ENCODE peak calls at places on chromosome 18, in five cellular contexts. One of them, this sample, is unnamed.

GRCh38 chr18:13260114-13260926 is 41.8 kb downstream of the LDLRAD4 start:
- ATAC-seq in GM12878: no peak
- ATAC-seq in HepG2: no peak
- ATAC-seq in A549: no peak
- ATAC-seq in K562: no peak
- ATAC-seq in this sample: peak

GRCh38 chr18:8139127-8139591 is 470.1 kb upstream of the RAB12 start:
- ATAC-seq in GM12878: no peak
- ATAC-seq in HepG2: no peak
- ATAC-seq in K562: peak
- ATAC-seq in A549: no peak
- ATAC-seq in this sample: no peak

GRCh38 chr18:334575-335132 is 66.8 kb upstream of the THOC1 start:
- ATAC-seq in A549: no peak
- ATAC-seq in K562: no peak
- ATAC-seq in GM12878: no peak
- ATAC-seq in HepG2: no peak
- ATAC-seq in this sample: no peak

GRCh38 chr18:32255570-32255969 is 65.7 kb downstream of the MEP1B start:
- ATAC-seq in GM12878: no peak
- ATAC-seq in K562: no peak
- ATAC-seq in HepG2: no peak
- ATAC-seq in A549: no peak
- ATAC-seq in this sample: no peak

GRCh38 chr18:30622104-30622503 is 420.4 kb downstream of the DSC3 start:
- ATAC-seq in A549: no peak
- ATAC-seq in K562: no peak
- ATAC-seq in GM12878: no peak
- ATAC-seq in HepG2: no peak
- ATAC-seq in this sample: no peak

GRCh38 chr18:69757733-69758132 is 189.9 kb downstream of the CD226 start:
- ATAC-seq in GM12878: no peak
- ATAC-seq in K562: no peak
- ATAC-seq in A549: no peak
- ATAC-seq in HepG2: no peak
- ATAC-seq in this sample: no peak

GRCh38 chr18:449374-449773 is 51.1 kb downstream of the COLEC12 start:
- ATAC-seq in GM12878: no peak
- ATAC-seq in K562: peak
- ATAC-seq in A549: peak
- ATAC-seq in HepG2: peak
- ATAC-seq in this sample: peak

GRCh38 chr18:73156117-73156516 is 288.3 kb upstream of the NETO1 start:
- ATAC-seq in K562: no peak
- ATAC-seq in HepG2: no peak
- ATAC-seq in A549: no peak
- ATAC-seq in GM12878: no peak
- ATAC-seq in this sample: no peak

GRCh38 chr18:77058186-77058847 is 74.3 kb downstream of the MBP start:
- ATAC-seq in HepG2: no peak
- ATAC-seq in GM12878: no peak
- ATAC-seq in K562: no peak
- ATAC-seq in A549: no peak
- ATAC-seq in this sample: no peak

GRCh38 chr18:75229437-75229836 is 18.8 kb downstream of the TSHZ1 start:
- ATAC-seq in K562: no peak
- ATAC-seq in HepG2: no peak
- ATAC-seq in A549: no peak
- ATAC-seq in GM12878: no peak
- ATAC-seq in this sample: no peak

GRCh38 chr18:50042611-50043010 is 152.3 kb downstream of the MYO5B start:
- ATAC-seq in A549: no peak
- ATAC-seq in K562: no peak
- ATAC-seq in GM12878: no peak
- ATAC-seq in HepG2: no peak
- ATAC-seq in this sample: no peak

GRCh38 chr18:79947054-79947755 is 4.2 kb downstream of the SLC66A2 start:
- ATAC-seq in HepG2: no peak
- ATAC-seq in GM12878: no peak
- ATAC-seq in A549: no peak
- ATAC-seq in K562: no peak
- ATAC-seq in this sample: no peak

GRCh38 chr18:33440011-33440383 is 524 bp downstream of the CCDC178 start:
- ATAC-seq in GM12878: peak
- ATAC-seq in K562: peak
- ATAC-seq in HepG2: peak
- ATAC-seq in A549: peak
- ATAC-seq in this sample: peak

GRCh38 chr18:69495338-69495737 is 94.7 kb downstream of the DOK6 start:
- ATAC-seq in HepG2: peak
- ATAC-seq in K562: no peak
- ATAC-seq in A549: no peak
- ATAC-seq in GM12878: peak
- ATAC-seq in this sample: no peak

GRCh38 chr18:8480506-8481328 is 128.5 kb upstream of the RAB12 start:
- ATAC-seq in GM12878: peak
- ATAC-seq in K562: peak
- ATAC-seq in HepG2: peak
- ATAC-seq in A549: peak
- ATAC-seq in this sample: no peak

GRCh38 chr18:75029456-75029855 is 179.5 kb downstream of the PTGR3 start:
- ATAC-seq in GM12878: no peak
- ATAC-seq in HepG2: no peak
- ATAC-seq in K562: no peak
- ATAC-seq in A549: no peak
- ATAC-seq in this sample: no peak

GRCh38 chr18:59818769-59819168 is 81.0 kb upstream of the PMAIP1 start:
- ATAC-seq in HepG2: no peak
- ATAC-seq in K562: no peak
- ATAC-seq in A549: no peak
- ATAC-seq in GM12878: no peak
- ATAC-seq in this sample: no peak

GRCh38 chr18:49250819-49251388 is 209.5 kb downstream of the DYM start:
- ATAC-seq in A549: peak
- ATAC-seq in GM12878: peak
- ATAC-seq in HepG2: peak
- ATAC-seq in K562: peak
- ATAC-seq in this sample: no peak

GRCh38 chr18:77006305-77007175 is 126.0 kb downstream of the MBP start:
- ATAC-seq in K562: no peak
- ATAC-seq in A549: no peak
- ATAC-seq in HepG2: no peak
- ATAC-seq in GM12878: no peak
- ATAC-seq in this sample: peak

GRCh38 chr18:35635171-35635570 is 53.6 kb downstream of the GALNT1 start:
- ATAC-seq in GM12878: no peak
- ATAC-seq in K562: no peak
- ATAC-seq in A549: no peak
- ATAC-seq in HepG2: no peak
- ATAC-seq in this sample: no peak

GRCh38 chr18:55189972-55190371 is 230.7 kb upstream of the CCDC68 start:
- ATAC-seq in GM12878: no peak
- ATAC-seq in K562: peak
- ATAC-seq in A549: no peak
- ATAC-seq in HepG2: no peak
- ATAC-seq in this sample: no peak

GRCh38 chr18:79677840-79678239 is 1.8 kb upstream of the CTDP1 start:
- ATAC-seq in A549: no peak
- ATAC-seq in GM12878: no peak
- ATAC-seq in HepG2: no peak
- ATAC-seq in K562: no peak
- ATAC-seq in this sample: no peak

GRCh38 chr18:31942301-31942998 is 478 bp downstream of the TRAPPC8 start:
- ATAC-seq in A549: peak
- ATAC-seq in GM12878: peak
- ATAC-seq in HepG2: peak
- ATAC-seq in K562: peak
- ATAC-seq in this sample: peak

GRCh38 chr18:73662440-73662839 is 485.2 kb downstream of the FBXO15 start:
- ATAC-seq in K562: no peak
- ATAC-seq in GM12878: no peak
- ATAC-seq in HepG2: no peak
- ATAC-seq in A549: no peak
- ATAC-seq in this sample: no peak

GRCh38 chr18:9191658-9192256 is 55.2 kb downstream of the ANKRD12 start:
- ATAC-seq in A549: no peak
- ATAC-seq in K562: peak
- ATAC-seq in GM12878: no peak
- ATAC-seq in HepG2: no peak
- ATAC-seq in this sample: no peak

GRCh38 chr18:28855989-28856388 is 679.1 kb upstream of the CDH2 start:
- ATAC-seq in K562: no peak
- ATAC-seq in A549: no peak
- ATAC-seq in GM12878: no peak
- ATAC-seq in HepG2: no peak
- ATAC-seq in this sample: no peak

GRCh38 chr18:21099442-21099841 is 12.2 kb downstream of the ROCK1 start:
- ATAC-seq in A549: no peak
- ATAC-seq in GM12878: peak
- ATAC-seq in K562: no peak
- ATAC-seq in HepG2: no peak
- ATAC-seq in this sample: no peak

GRCh38 chr18:39305756-39306155 is 1740.2 kb upstream of the CELF4 start:
- ATAC-seq in K562: no peak
- ATAC-seq in A549: no peak
- ATAC-seq in GM12878: no peak
- ATAC-seq in HepG2: no peak
- ATAC-seq in this sample: no peak

GRCh38 chr18:62073882-62074281 is 113.0 kb downstream of the PIGN start:
- ATAC-seq in HepG2: peak
- ATAC-seq in K562: no peak
- ATAC-seq in A549: no peak
- ATAC-seq in GM12878: peak
- ATAC-seq in this sample: no peak

GRCh38 chr18:48003426-48004349 is 73.2 kb upstream of the SMAD2 start:
- ATAC-seq in A549: peak
- ATAC-seq in HepG2: no peak
- ATAC-seq in GM12878: no peak
- ATAC-seq in K562: no peak
- ATAC-seq in this sample: no peak
- TF ChIP-seq EP300 in A549: peak
- TF ChIP-seq EP300 in HepG2: no peak
- TF ChIP-seq EP300 in GM12878: no peak
- TF ChIP-seq EP300 in K562: no peak
- TF ChIP-seq EP300 in this sample: no peak

DNA sequence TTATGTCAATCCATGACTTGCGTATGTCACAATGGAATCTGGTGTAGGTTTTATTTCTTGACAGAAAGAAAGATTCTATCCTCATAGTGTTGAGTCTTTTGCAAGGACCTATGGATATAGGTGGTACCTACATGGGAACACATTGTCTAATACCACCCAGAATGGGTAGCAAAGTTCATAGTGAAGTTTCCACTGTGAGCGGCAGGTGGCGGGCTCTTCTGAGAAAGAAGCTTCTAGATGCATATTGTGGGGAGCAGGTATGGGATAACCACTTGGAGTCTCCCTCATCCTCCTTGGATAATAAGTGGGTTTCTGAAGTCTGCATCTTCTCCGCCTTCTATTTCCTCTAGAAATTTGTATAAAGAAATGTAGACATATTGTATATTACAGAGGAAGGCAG is 44.9 kb downstream of the LINC00305 start:
- ATAC-seq in A549: no peak
- ATAC-seq in HepG2: peak
- ATAC-seq in K562: no peak
- ATAC-seq in GM12878: no peak
- ATAC-seq in this sample: no peak
- TF ChIP-seq CTCF in A549: peak
- TF ChIP-seq CTCF in HepG2: peak
- TF ChIP-seq CTCF in K562: no peak
- TF ChIP-seq CTCF in GM12878: no peak
- TF ChIP-seq CTCF in this sample: no peak

GRCh38 chr18:58603365-58604067 is 25.4 kb downstream of the ALPK2 start:
- ATAC-seq in GM12878: no peak
- ATAC-seq in K562: no peak
- ATAC-seq in A549: no peak
- ATAC-seq in HepG2: no peak
- ATAC-seq in this sample: no peak
- TF ChIP-seq EP300 in GM12878: no peak
- TF ChIP-seq EP300 in K562: no peak
- TF ChIP-seq EP300 in A549: no peak
- TF ChIP-seq EP300 in HepG2: no peak
- TF ChIP-seq EP300 in this sample: no peak

DNA sequence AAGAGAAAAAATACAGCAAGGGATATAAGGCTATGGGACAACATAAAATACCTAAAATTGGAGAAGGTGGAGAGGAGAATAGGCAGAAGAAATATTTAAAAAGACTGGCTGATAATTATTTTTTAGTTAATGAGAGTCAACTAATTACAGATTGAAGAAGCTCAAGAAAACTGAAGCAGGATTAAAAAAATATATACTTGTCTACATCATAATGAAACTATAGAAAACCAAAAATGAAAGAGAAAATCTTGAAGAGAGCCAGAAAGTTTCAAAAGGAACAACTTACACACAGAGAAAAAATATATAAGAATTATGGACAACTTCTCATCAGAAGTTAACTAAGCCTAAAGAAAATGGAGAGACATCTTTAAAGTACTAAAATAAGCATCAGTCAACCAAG is 62.9 kb upstream of the APCDD1 start:
- ATAC-seq in K562: no peak
- ATAC-seq in HepG2: no peak
- ATAC-seq in A549: no peak
- ATAC-seq in GM12878: peak
- ATAC-seq in this sample: no peak
- TF ChIP-seq CTCF in K562: no peak
- TF ChIP-seq CTCF in HepG2: no peak
- TF ChIP-seq CTCF in A549: no peak
- TF ChIP-seq CTCF in GM12878: no peak
- TF ChIP-seq CTCF in this sample: no peak

This sample was measured in gastroesophageal sphincter.